ENCODE peak calls at places on chromosomes 5 and 9, in five cellular contexts. Q is tibial nerve, W is pancreas, S is colonic mucosa, B is HCT116. O is an unnamed sample.

GRCh38 chr5:79705632-79706031 is 16.0 kb downstream of the CMYA5 start:
- DNase-seq in Q (no peak), W (no peak), S (no peak), B (no peak), O (no peak)

GRCh38 chr9:96219615-96220257 is 82.2 kb downstream of the HSD17B3 start:
- DNase-seq in Q (no peak), W (no peak), S (peak), B (no peak), O (peak)

GRCh38 chr9:83707518-83707767 is 315 bp downstream of the UBQLN1 start:
- DNase-seq in Q (peak), W (no peak), S (no peak), B (no peak), O (peak)

GRCh38 chr9:73230257-73230656 is 78.6 kb downstream of the ANXA1 start:
- DNase-seq in Q (no peak), W (no peak), S (no peak), B (no peak), O (no peak)

GRCh38 chr9:104941597-104941996 is 13.6 kb upstream of the ABCA1 start:
- DNase-seq in Q (no peak), W (no peak), S (no peak), B (no peak), O (no peak)

GRCh38 chr5:103510851-103511553 is 51.6 kb downstream of the NUDT12 start:
- DNase-seq in Q (no peak), W (no peak), S (no peak), B (no peak), O (peak)

GRCh38 chr5:68418230-68418629 is 202.7 kb downstream of the PIK3R1 start:
- DNase-seq in Q (peak), W (peak), S (no peak), B (no peak), O (peak)

GRCh38 chr9:38131729-38132128 is 62.7 kb upstream of the SHB start:
- DNase-seq in Q (no peak), W (no peak), S (no peak), B (no peak), O (no peak)

GRCh38 chr9:127122176-127123151 is at the start of gene ANGPTL2:
- DNase-seq in Q (peak), W (peak), S (peak), B (no peak), O (peak)

GRCh38 chr5:65946198-65946745 is 19.9 kb downstream of the ERBIN start:
- DNase-seq in Q (no peak), W (no peak), S (no peak), B (no peak), O (peak)

GRCh38 chr9:91905958-91906585 is 44.0 kb downstream of the ROR2 start:
- DNase-seq in Q (peak), W (no peak), S (no peak), B (no peak), O (no peak)

GRCh38 chr5:170225326-170226137 is 7.3 kb upstream of the C5orf58 start:
- DNase-seq in Q (peak), W (peak), S (peak), B (peak), O (peak)

GRCh38 chr5:147481376-147481775 is 28.5 kb downstream of the DPYSL3 start:
- DNase-seq in Q (no peak), W (no peak), S (no peak), B (no peak), O (peak)

GRCh38 chr5:142613231-142613630 is 72.7 kb downstream of the FGF1 start:
- DNase-seq in Q (no peak), W (no peak), S (no peak), B (no peak), O (peak)

GRCh38 chr9:10366171-10366779 is 246.5 kb downstream of the PTPRD start:
- DNase-seq in Q (peak), W (no peak), S (peak), B (peak), O (peak)

GRCh38 chr5:170159101-170159698 is 53.5 kb downstream of the FOXI1 start:
- DNase-seq in Q (no peak), W (no peak), S (no peak), B (no peak), O (peak)

GRCh38 chr9:108553111-108553635 is 302.6 kb downstream of the ACTL7B start:
- DNase-seq in Q (no peak), W (no peak), S (no peak), B (no peak), O (no peak)

GRCh38 chr5:15501057-15501791 is 1.2 kb downstream of the FBXL7 start:
- DNase-seq in Q (peak), W (no peak), S (peak), B (no peak), O (peak)

GRCh38 chr9:35728041-35728971 is 3.7 kb downstream of the TLN1 start:
- DNase-seq in Q (peak), W (no peak), S (peak), B (no peak), O (peak)

GRCh38 chr9:35725362-35725761 is 6.6 kb downstream of the TLN1 start:
- DNase-seq in Q (no peak), W (no peak), S (no peak), B (no peak), O (no peak)

GRCh38 chr9:35729101-35729500 is 2.9 kb downstream of the TLN1 start:
- DNase-seq in Q (no peak), W (no peak), S (no peak), B (no peak), O (no peak)

GRCh38 chr9:35727676-35728040 is 4.3 kb downstream of the TLN1 start:
- DNase-seq in Q (no peak), W (no peak), S (no peak), B (no peak), O (no peak)

DNA sequence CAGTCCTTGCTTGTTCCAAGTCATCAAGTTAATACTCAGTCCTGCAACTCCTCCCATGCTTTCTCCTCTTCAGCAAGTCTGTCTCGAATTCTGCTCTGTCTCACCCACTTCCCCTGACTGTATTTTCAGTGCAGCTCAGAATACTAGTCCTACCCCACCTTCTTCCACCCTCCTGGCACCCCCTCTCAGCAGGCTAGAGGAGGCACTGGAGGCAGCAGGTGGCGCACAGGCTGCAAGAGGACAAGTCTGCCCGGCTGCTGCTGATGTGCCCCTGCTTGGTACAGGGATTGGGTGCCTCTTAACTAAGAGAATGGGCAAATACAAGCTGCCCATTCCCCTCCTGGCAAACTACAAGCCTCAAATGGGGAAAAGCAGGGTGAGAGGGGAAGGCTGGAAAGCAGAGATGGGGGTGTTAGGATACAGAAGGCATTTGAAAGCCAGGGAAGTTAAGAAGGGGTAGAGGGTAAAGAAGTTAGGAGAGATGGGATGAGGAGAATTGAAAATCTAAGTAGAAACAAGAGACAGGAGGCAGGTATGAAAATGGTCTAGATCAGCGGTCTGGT is 5.0 kb downstream of the TLN1 start:
- DNase-seq in Q (no peak), W (no peak), S (no peak), B (no peak), O (peak)
- H3K4me3 ChIP-seq in Q (no peak), W (no peak), S (no peak), B (no peak), O (peak)

GRCh38 chr5:59972043-59972442 is 78.5 kb upstream of the PDE4D start:
- DNase-seq in Q (no peak), W (no peak), S (no peak), B (no peak), O (no peak)
- TF ChIP-seq CTCF in Q (no peak), W (no peak), S (no peak), B (no peak), O (no peak)

GRCh38 chr5:76401801-76402250 is 1.3 kb upstream of the IQGAP2 start:
- DNase-seq in Q (no peak), W (no peak), S (no peak), B (no peak), O (no peak)
- H3K4me3 ChIP-seq in Q (peak), W (peak), S (peak), B (peak), O (no peak)

GRCh38 chr5:119335261-119335677 is 20.6 kb upstream of the TNFAIP8 start:
- DNase-seq in Q (no peak), W (no peak), S (no peak), B (no peak), O (no peak)
- TF ChIP-seq CTCF in Q (no peak), W (no peak), S (no peak), B (no peak), O (no peak)

GRCh38 chr5:181221792-181222629 is 1.1 kb upstream of the TRIM41 start:
- DNase-seq in Q (peak), W (peak), S (peak), B (peak), O (peak)

GRCh38 chr5:181220178-181220515 is 2.9 kb upstream of the TRIM41 start:
- DNase-seq in Q (no peak), W (no peak), S (no peak), B (no peak), O (no peak)

GRCh38 chr5:181222630-181223040 is 446 bp upstream of the TRIM41 start:
- DNase-seq in Q (no peak), W (no peak), S (no peak), B (no peak), O (no peak)

GRCh38 chr5:181219262-181220177 is 3.6 kb upstream of the TRIM41 start:
- DNase-seq in Q (no peak), W (no peak), S (no peak), B (no peak), O (no peak)

DNA sequence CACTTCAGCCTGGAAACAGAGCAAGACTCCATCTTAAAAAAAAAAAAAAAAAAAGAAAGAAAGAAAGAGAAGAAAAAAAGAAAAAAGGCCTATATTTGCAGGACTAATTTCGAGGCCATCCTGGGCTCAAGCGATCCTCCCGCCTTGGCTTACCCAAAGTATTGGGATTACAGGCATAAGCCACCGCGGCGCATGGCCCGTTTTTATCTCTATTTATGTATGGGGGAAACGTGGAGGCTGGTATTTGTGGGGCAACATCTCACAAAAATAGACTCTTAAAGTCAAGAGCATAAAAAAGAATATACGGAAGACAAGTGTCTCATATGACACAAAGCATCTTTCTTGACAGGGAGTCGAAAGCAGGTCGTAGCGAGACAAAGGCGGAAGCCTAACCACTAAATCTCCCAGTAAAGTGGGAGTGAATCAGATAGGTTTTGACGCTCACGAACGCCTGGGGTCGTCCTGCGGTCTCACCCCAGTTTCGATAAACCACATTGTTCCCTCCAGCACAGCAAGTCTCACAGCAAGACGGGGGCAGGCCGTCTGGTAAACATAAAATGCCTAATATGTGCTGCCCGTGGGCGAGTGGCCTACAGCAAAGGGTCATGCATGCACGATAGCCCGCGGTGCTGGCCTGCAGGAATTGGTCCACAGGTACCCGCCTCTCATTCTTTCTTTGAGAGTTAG is 1.8 kb upstream of the TRIM41 start:
- DNase-seq in Q (peak), W (peak), S (no peak), B (no peak), O (no peak)
- H3K4me3 ChIP-seq in Q (peak), W (no peak), S (no peak), B (no peak), O (peak)

GRCh38 chr9:12657998-12658397 is 35.2 kb upstream of the TYRP1 start:
- DNase-seq in Q (no peak), W (no peak), S (no peak), B (no peak), O (no peak)

GRCh38 chr9:12659220-12659619 is 34.0 kb upstream of the TYRP1 start:
- DNase-seq in Q (no peak), W (no peak), S (no peak), B (no peak), O (no peak)

GRCh38 chr9:12656803-12657202 is 36.4 kb upstream of the TYRP1 start:
- DNase-seq in Q (no peak), W (no peak), S (no peak), B (no peak), O (no peak)

GRCh38 chr9:12657233-12657632 is 36.0 kb upstream of the TYRP1 start:
- DNase-seq in Q (no peak), W (no peak), S (no peak), B (no peak), O (no peak)

GRCh38 chr9:12658531-12659209 is 34.5 kb upstream of the TYRP1 start:
- DNase-seq in Q (no peak), W (no peak), S (no peak), B (no peak), O (no peak)
- TF ChIP-seq CTCF in Q (no peak), W (no peak), S (no peak), B (no peak), O (no peak)

DNA sequence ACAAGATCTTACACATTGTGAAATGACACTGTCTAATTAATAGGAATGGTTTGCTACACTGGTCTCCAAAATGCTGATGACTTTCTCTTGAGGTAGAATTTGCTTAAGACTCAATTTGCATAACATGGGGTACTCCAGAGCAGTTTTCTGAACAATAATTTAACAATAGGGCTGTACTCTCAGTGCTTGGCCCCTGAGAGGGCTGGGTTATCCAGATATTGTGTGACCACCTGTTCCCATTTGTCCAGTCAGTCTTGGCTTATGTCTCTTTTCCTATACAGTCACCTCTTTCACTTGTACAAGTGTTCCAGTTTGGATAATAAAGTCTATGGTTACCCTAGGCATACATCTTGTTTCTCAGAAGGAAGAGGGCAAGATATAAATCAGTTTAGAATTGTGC is 17.9 kb downstream of the ZSWIM6 start:
- DNase-seq in Q (no peak), W (no peak), S (no peak), B (no peak), O (no peak)
- H3K4me3 ChIP-seq in Q (no peak), W (no peak), S (no peak), B (no peak), O (no peak)

DNA sequence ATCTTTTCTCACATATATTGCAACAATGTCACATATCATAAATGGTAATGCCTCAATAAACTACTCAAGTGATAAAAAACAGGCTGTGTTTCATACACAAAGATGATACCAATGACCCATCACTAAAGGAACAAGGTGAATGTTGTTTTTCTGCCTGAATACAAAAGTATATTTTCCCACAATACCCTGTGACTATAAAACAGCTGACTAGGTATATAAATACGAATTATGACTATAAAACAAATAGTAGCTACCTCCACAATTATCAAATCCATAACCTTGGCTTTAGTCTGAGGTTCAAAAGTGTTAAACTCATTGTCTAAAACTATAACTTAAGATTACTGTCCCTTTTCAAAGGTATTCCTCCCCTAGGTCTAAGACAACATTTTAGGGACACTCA is 58.7 kb downstream of the MPDZ start:
- DNase-seq in Q (no peak), W (no peak), S (no peak), B (no peak), O (no peak)
- TF ChIP-seq CTCF in Q (no peak), W (no peak), S (no peak), B (no peak), O (no peak)

O was measured in AG10803.